ENCODE peak calls at places on chromosomes 12 and 14, in seven cellular contexts. One of them, this sample, is unnamed.

GRCh38 chr14:72801381-72801812 is 92.5 kb downstream of the DPF3 start:
- DNase-seq in T-cell: no peak
- DNase-seq in progenitor cell of endocrine pancreas: no peak
- DNase-seq in hypothalamus: no peak
- DNase-seq in NCI-H510A: no peak
- DNase-seq in AG10803: peak
- DNase-seq in activated CD4-positive, CD25-positive, alpha-beta regulatory T cell: no peak
- DNase-seq in this sample: no peak

GRCh38 chr14:90839024-90839888 is 23.0 kb upstream of the TTC7B start:
- DNase-seq in T-cell: no peak
- DNase-seq in progenitor cell of endocrine pancreas: no peak
- DNase-seq in activated CD4-positive, CD25-positive, alpha-beta regulatory T cell: no peak
- DNase-seq in AG10803: peak
- DNase-seq in hypothalamus: no peak
- DNase-seq in NCI-H510A: no peak
- DNase-seq in this sample: no peak

GRCh38 chr14:63654346-63654745 is 12.7 kb upstream of the WDR89 start:
- DNase-seq in activated CD4-positive, CD25-positive, alpha-beta regulatory T cell: no peak
- DNase-seq in hypothalamus: no peak
- DNase-seq in NCI-H510A: no peak
- DNase-seq in AG10803: peak
- DNase-seq in T-cell: no peak
- DNase-seq in progenitor cell of endocrine pancreas: no peak
- DNase-seq in this sample: no peak

GRCh38 chr12:69527506-69528272 is 57.5 kb downstream of the FRS2 start:
- DNase-seq in progenitor cell of endocrine pancreas: no peak
- DNase-seq in AG10803: peak
- DNase-seq in hypothalamus: no peak
- DNase-seq in activated CD4-positive, CD25-positive, alpha-beta regulatory T cell: no peak
- DNase-seq in T-cell: no peak
- DNase-seq in NCI-H510A: no peak
- DNase-seq in this sample: no peak

GRCh38 chr14:66240112-66240511 is 246.1 kb upstream of the CCDC196 start:
- DNase-seq in progenitor cell of endocrine pancreas: no peak
- DNase-seq in activated CD4-positive, CD25-positive, alpha-beta regulatory T cell: no peak
- DNase-seq in NCI-H510A: no peak
- DNase-seq in AG10803: no peak
- DNase-seq in hypothalamus: no peak
- DNase-seq in T-cell: no peak
- DNase-seq in this sample: no peak

GRCh38 chr12:48996794-48997718 is 2.1 kb downstream of the DDN start:
- DNase-seq in AG10803: peak
- DNase-seq in hypothalamus: no peak
- DNase-seq in T-cell: peak
- DNase-seq in activated CD4-positive, CD25-positive, alpha-beta regulatory T cell: no peak
- DNase-seq in NCI-H510A: peak
- DNase-seq in progenitor cell of endocrine pancreas: peak
- DNase-seq in this sample: peak

GRCh38 chr12:34398366-34398705 is 376.0 kb downstream of the ALG10 start:
- DNase-seq in activated CD4-positive, CD25-positive, alpha-beta regulatory T cell: no peak
- DNase-seq in hypothalamus: no peak
- DNase-seq in T-cell: no peak
- DNase-seq in NCI-H510A: no peak
- DNase-seq in AG10803: no peak
- DNase-seq in progenitor cell of endocrine pancreas: peak
- DNase-seq in this sample: peak

GRCh38 chr12:122527478-122527944 is 462 bp downstream of the KNTC1 start:
- DNase-seq in progenitor cell of endocrine pancreas: no peak
- DNase-seq in hypothalamus: no peak
- DNase-seq in T-cell: peak
- DNase-seq in AG10803: no peak
- DNase-seq in activated CD4-positive, CD25-positive, alpha-beta regulatory T cell: no peak
- DNase-seq in NCI-H510A: peak
- DNase-seq in this sample: no peak

GRCh38 chr12:13417516-13417915 is 221.0 kb downstream of the EMP1 start:
- DNase-seq in T-cell: no peak
- DNase-seq in AG10803: no peak
- DNase-seq in progenitor cell of endocrine pancreas: no peak
- DNase-seq in activated CD4-positive, CD25-positive, alpha-beta regulatory T cell: no peak
- DNase-seq in NCI-H510A: no peak
- DNase-seq in hypothalamus: no peak
- DNase-seq in this sample: no peak

GRCh38 chr14:79809849-79810612 is 401.3 kb downstream of the DIO2 start:
- DNase-seq in progenitor cell of endocrine pancreas: no peak
- DNase-seq in AG10803: no peak
- DNase-seq in hypothalamus: no peak
- DNase-seq in activated CD4-positive, CD25-positive, alpha-beta regulatory T cell: no peak
- DNase-seq in T-cell: no peak
- DNase-seq in NCI-H510A: no peak
- DNase-seq in this sample: no peak

GRCh38 chr12:106585237-106585834 is 2.5 kb downstream of the RFX4 start:
- DNase-seq in activated CD4-positive, CD25-positive, alpha-beta regulatory T cell: no peak
- DNase-seq in hypothalamus: no peak
- DNase-seq in progenitor cell of endocrine pancreas: no peak
- DNase-seq in T-cell: no peak
- DNase-seq in NCI-H510A: no peak
- DNase-seq in AG10803: no peak
- DNase-seq in this sample: no peak

GRCh38 chr12:24838531-24838950 is 110.4 kb downstream of the BCAT1 start:
- DNase-seq in hypothalamus: no peak
- DNase-seq in activated CD4-positive, CD25-positive, alpha-beta regulatory T cell: no peak
- DNase-seq in progenitor cell of endocrine pancreas: no peak
- DNase-seq in NCI-H510A: no peak
- DNase-seq in T-cell: no peak
- DNase-seq in AG10803: peak
- DNase-seq in this sample: no peak

GRCh38 chr14:73958591-73958990 is 8.5 kb downstream of the COQ6 start:
- DNase-seq in T-cell: no peak
- DNase-seq in NCI-H510A: no peak
- DNase-seq in progenitor cell of endocrine pancreas: no peak
- DNase-seq in AG10803: no peak
- DNase-seq in activated CD4-positive, CD25-positive, alpha-beta regulatory T cell: no peak
- DNase-seq in hypothalamus: no peak
- DNase-seq in this sample: no peak

GRCh38 chr12:52877242-52877641 is 27.6 kb downstream of the KRT8 start:
- DNase-seq in hypothalamus: no peak
- DNase-seq in activated CD4-positive, CD25-positive, alpha-beta regulatory T cell: no peak
- DNase-seq in T-cell: no peak
- DNase-seq in NCI-H510A: no peak
- DNase-seq in progenitor cell of endocrine pancreas: no peak
- DNase-seq in AG10803: no peak
- DNase-seq in this sample: no peak

GRCh38 chr14:29403091-29403490 is 524.6 kb downstream of the PRKD1 start:
- DNase-seq in progenitor cell of endocrine pancreas: no peak
- DNase-seq in activated CD4-positive, CD25-positive, alpha-beta regulatory T cell: no peak
- DNase-seq in hypothalamus: no peak
- DNase-seq in AG10803: no peak
- DNase-seq in NCI-H510A: no peak
- DNase-seq in T-cell: no peak
- DNase-seq in this sample: no peak

GRCh38 chr12:81125691-81126090 is 47.8 kb downstream of the ACSS3 start:
- DNase-seq in T-cell: no peak
- DNase-seq in AG10803: no peak
- DNase-seq in progenitor cell of endocrine pancreas: no peak
- DNase-seq in NCI-H510A: no peak
- DNase-seq in hypothalamus: no peak
- DNase-seq in activated CD4-positive, CD25-positive, alpha-beta regulatory T cell: no peak
- DNase-seq in this sample: no peak

GRCh38 chr14:101120636-101121398 is 217.3 kb upstream of the RTL1 start:
- DNase-seq in progenitor cell of endocrine pancreas: no peak
- DNase-seq in activated CD4-positive, CD25-positive, alpha-beta regulatory T cell: no peak
- DNase-seq in NCI-H510A: no peak
- DNase-seq in hypothalamus: no peak
- DNase-seq in AG10803: no peak
- DNase-seq in T-cell: no peak
- DNase-seq in this sample: peak

GRCh38 chr14:75127903-75128595 is 1.2 kb upstream of the NEK9 start:
- DNase-seq in NCI-H510A: no peak
- DNase-seq in AG10803: no peak
- DNase-seq in progenitor cell of endocrine pancreas: no peak
- DNase-seq in activated CD4-positive, CD25-positive, alpha-beta regulatory T cell: no peak
- DNase-seq in hypothalamus: no peak
- DNase-seq in T-cell: no peak
- DNase-seq in this sample: no peak

GRCh38 chr14:81323621-81324400 is 76.3 kb downstream of the STON2 start:
- DNase-seq in NCI-H510A: peak
- DNase-seq in T-cell: no peak
- DNase-seq in hypothalamus: no peak
- DNase-seq in activated CD4-positive, CD25-positive, alpha-beta regulatory T cell: no peak
- DNase-seq in AG10803: no peak
- DNase-seq in progenitor cell of endocrine pancreas: peak
- DNase-seq in this sample: no peak

GRCh38 chr12:12542964-12543363 is 19.7 kb downstream of the DUSP16 start:
- DNase-seq in AG10803: no peak
- DNase-seq in NCI-H510A: no peak
- DNase-seq in activated CD4-positive, CD25-positive, alpha-beta regulatory T cell: no peak
- DNase-seq in hypothalamus: no peak
- DNase-seq in T-cell: no peak
- DNase-seq in progenitor cell of endocrine pancreas: no peak
- DNase-seq in this sample: no peak

GRCh38 chr12:10395390-10395998 is 5.7 kb upstream of the KLRK1 start:
- DNase-seq in hypothalamus: no peak
- DNase-seq in AG10803: peak
- DNase-seq in progenitor cell of endocrine pancreas: no peak
- DNase-seq in NCI-H510A: peak
- DNase-seq in activated CD4-positive, CD25-positive, alpha-beta regulatory T cell: no peak
- DNase-seq in T-cell: no peak
- DNase-seq in this sample: no peak

GRCh38 chr12:125983784-125984510 is 918.7 kb downstream of the AACS start:
- DNase-seq in hypothalamus: no peak
- DNase-seq in T-cell: no peak
- DNase-seq in activated CD4-positive, CD25-positive, alpha-beta regulatory T cell: no peak
- DNase-seq in NCI-H510A: peak
- DNase-seq in AG10803: no peak
- DNase-seq in progenitor cell of endocrine pancreas: peak
- DNase-seq in this sample: no peak

GRCh38 chr12:32864731-32865130 is 31.8 kb downstream of the PKP2 start:
- DNase-seq in hypothalamus: no peak
- DNase-seq in NCI-H510A: no peak
- DNase-seq in activated CD4-positive, CD25-positive, alpha-beta regulatory T cell: no peak
- DNase-seq in AG10803: no peak
- DNase-seq in progenitor cell of endocrine pancreas: no peak
- DNase-seq in T-cell: no peak
- DNase-seq in this sample: no peak

GRCh38 chr14:51079085-51079484 is 15.8 kb downstream of the TRIM9 start:
- DNase-seq in T-cell: no peak
- DNase-seq in progenitor cell of endocrine pancreas: no peak
- DNase-seq in hypothalamus: no peak
- DNase-seq in NCI-H510A: no peak
- DNase-seq in AG10803: peak
- DNase-seq in activated CD4-positive, CD25-positive, alpha-beta regulatory T cell: no peak
- DNase-seq in this sample: no peak

GRCh38 chr14:31336646-31337045 is 83.7 kb downstream of the HEATR5A start:
- DNase-seq in NCI-H510A: no peak
- DNase-seq in hypothalamus: no peak
- DNase-seq in AG10803: peak
- DNase-seq in T-cell: no peak
- DNase-seq in activated CD4-positive, CD25-positive, alpha-beta regulatory T cell: no peak
- DNase-seq in progenitor cell of endocrine pancreas: no peak
- DNase-seq in this sample: no peak

GRCh38 chr12:130299574-130299973 is 38.1 kb upstream of the PIWIL1 start:
- DNase-seq in AG10803: no peak
- DNase-seq in progenitor cell of endocrine pancreas: no peak
- DNase-seq in hypothalamus: no peak
- DNase-seq in NCI-H510A: no peak
- DNase-seq in activated CD4-positive, CD25-positive, alpha-beta regulatory T cell: no peak
- DNase-seq in T-cell: no peak
- DNase-seq in this sample: no peak

GRCh38 chr14:36070056-36071043 is 106.2 kb downstream of the PTCSC3 start:
- DNase-seq in hypothalamus: peak
- DNase-seq in AG10803: peak
- DNase-seq in progenitor cell of endocrine pancreas: peak
- DNase-seq in activated CD4-positive, CD25-positive, alpha-beta regulatory T cell: no peak
- DNase-seq in T-cell: no peak
- DNase-seq in NCI-H510A: peak
- DNase-seq in this sample: peak

GRCh38 chr12:42968426-42968825 is 378.9 kb upstream of the PRICKLE1 start:
- DNase-seq in progenitor cell of endocrine pancreas: no peak
- DNase-seq in hypothalamus: no peak
- DNase-seq in AG10803: no peak
- DNase-seq in T-cell: no peak
- DNase-seq in NCI-H510A: no peak
- DNase-seq in activated CD4-positive, CD25-positive, alpha-beta regulatory T cell: no peak
- DNase-seq in this sample: no peak

GRCh38 chr12:107748472-107748871 is 12.5 kb downstream of the PRDM4 start:
- DNase-seq in AG10803: peak
- DNase-seq in T-cell: no peak
- DNase-seq in hypothalamus: no peak
- DNase-seq in activated CD4-positive, CD25-positive, alpha-beta regulatory T cell: no peak
- DNase-seq in progenitor cell of endocrine pancreas: no peak
- DNase-seq in NCI-H510A: no peak
- DNase-seq in this sample: no peak

GRCh38 chr14:68401855-68402254 is 391.0 kb downstream of the ZFP36L1 start:
- DNase-seq in NCI-H510A: no peak
- DNase-seq in AG10803: no peak
- DNase-seq in T-cell: no peak
- DNase-seq in hypothalamus: no peak
- DNase-seq in activated CD4-positive, CD25-positive, alpha-beta regulatory T cell: no peak
- DNase-seq in progenitor cell of endocrine pancreas: no peak
- DNase-seq in this sample: no peak

GRCh38 chr14:99654235-99655000 is 9.5 kb downstream of the HHIPL1 start:
- DNase-seq in NCI-H510A: no peak
- DNase-seq in T-cell: no peak
- DNase-seq in AG10803: peak
- DNase-seq in activated CD4-positive, CD25-positive, alpha-beta regulatory T cell: no peak
- DNase-seq in progenitor cell of endocrine pancreas: no peak
- DNase-seq in hypothalamus: no peak
- DNase-seq in this sample: no peak

This sample was measured in dorsolateral prefrontal cortex.